ENCODE peak calls at places on chromosomes 1 and 21, in five cellular contexts. One of them, this sample, is unnamed.

GRCh38 chr1:68174173-68175113 is 57.9 kb downstream of the WLS start:
- DNase-seq in NCI-H526 treated with DMSO at 0.1 percent for 48 hours: no peak
- DNase-seq in brain microvascular endothelial cell: peak; percentile 97
- DNase-seq in GM10248: no peak
- DNase-seq in progenitor cell of endocrine pancreas: no peak
- DNase-seq in this sample: peak; percentile 90

GRCh38 chr1:236904874-236905741 is 99.1 kb downstream of the MT1HL1 start:
- DNase-seq in NCI-H526 treated with DMSO at 0.1 percent for 48 hours: no peak
- DNase-seq in GM10248: no peak
- DNase-seq in progenitor cell of endocrine pancreas: no peak
- DNase-seq in brain microvascular endothelial cell: peak; percentile 79
- DNase-seq in this sample: peak; percentile 93

GRCh38 chr21:43772368-43772870 is 3.7 kb downstream of the CSTB start:
- DNase-seq in brain microvascular endothelial cell: no peak
- DNase-seq in progenitor cell of endocrine pancreas: no peak
- DNase-seq in GM10248: no peak
- DNase-seq in NCI-H526 treated with DMSO at 0.1 percent for 48 hours: peak; percentile 44
- DNase-seq in this sample: peak; percentile 71

GRCh38 chr21:33025471-33026298 is at the start of gene OLIG2:
- DNase-seq in GM10248: peak; percentile 14
- DNase-seq in brain microvascular endothelial cell: no peak
- DNase-seq in progenitor cell of endocrine pancreas: peak; percentile 59
- DNase-seq in NCI-H526 treated with DMSO at 0.1 percent for 48 hours: peak; percentile 68
- DNase-seq in this sample: peak; percentile 85

GRCh38 chr1:20371411-20371810 is 80.7 kb downstream of the VWA5B1 start:
- DNase-seq in NCI-H526 treated with DMSO at 0.1 percent for 48 hours: no peak
- DNase-seq in progenitor cell of endocrine pancreas: peak; percentile 48
- DNase-seq in GM10248: no peak
- DNase-seq in brain microvascular endothelial cell: no peak
- DNase-seq in this sample: no peak

GRCh38 chr1:9413143-9413876 is 120.6 kb downstream of the SPSB1 start:
- DNase-seq in GM10248: peak; percentile 90
- DNase-seq in brain microvascular endothelial cell: peak; percentile 82
- DNase-seq in progenitor cell of endocrine pancreas: no peak
- DNase-seq in NCI-H526 treated with DMSO at 0.1 percent for 48 hours: no peak
- DNase-seq in this sample: peak; percentile 66

GRCh38 chr1:115536279-115536816 is 105.4 kb upstream of the VANGL1 start:
- DNase-seq in progenitor cell of endocrine pancreas: no peak
- DNase-seq in brain microvascular endothelial cell: no peak
- DNase-seq in GM10248: no peak
- DNase-seq in NCI-H526 treated with DMSO at 0.1 percent for 48 hours: no peak
- DNase-seq in this sample: no peak

GRCh38 chr1:38919075-38919474 is 22.6 kb downstream of the RHBDL2 start:
- DNase-seq in GM10248: no peak
- DNase-seq in progenitor cell of endocrine pancreas: no peak
- DNase-seq in brain microvascular endothelial cell: no peak
- DNase-seq in NCI-H526 treated with DMSO at 0.1 percent for 48 hours: no peak
- DNase-seq in this sample: no peak

GRCh38 chr21:19648376-19648775 is 1244.8 kb upstream of the TMPRSS15 start:
- DNase-seq in NCI-H526 treated with DMSO at 0.1 percent for 48 hours: no peak
- DNase-seq in progenitor cell of endocrine pancreas: no peak
- DNase-seq in GM10248: no peak
- DNase-seq in brain microvascular endothelial cell: no peak
- DNase-seq in this sample: no peak

GRCh38 chr1:211323156-211324063 is 3.2 kb upstream of the TRAF5 start:
- DNase-seq in brain microvascular endothelial cell: peak; percentile 78
- DNase-seq in NCI-H526 treated with DMSO at 0.1 percent for 48 hours: peak; percentile 48
- DNase-seq in GM10248: peak; percentile 67
- DNase-seq in progenitor cell of endocrine pancreas: no peak
- DNase-seq in this sample: peak; percentile 70

GRCh38 chr1:84103197-84103992 is 40.7 kb upstream of the PRKACB start:
- DNase-seq in NCI-H526 treated with DMSO at 0.1 percent for 48 hours: no peak
- DNase-seq in brain microvascular endothelial cell: peak; percentile 90
- DNase-seq in GM10248: no peak
- DNase-seq in progenitor cell of endocrine pancreas: no peak
- DNase-seq in this sample: peak; percentile 84

GRCh38 chr1:1779691-1780597 is 1.7 kb upstream of the NADK start:
- DNase-seq in GM10248: peak; percentile 82
- DNase-seq in NCI-H526 treated with DMSO at 0.1 percent for 48 hours: no peak
- DNase-seq in brain microvascular endothelial cell: no peak
- DNase-seq in progenitor cell of endocrine pancreas: no peak
- DNase-seq in this sample: peak; percentile 42

GRCh38 chr1:189616893-189617292 is 860.8 kb downstream of the BRINP3 start:
- DNase-seq in GM10248: no peak
- DNase-seq in progenitor cell of endocrine pancreas: no peak
- DNase-seq in brain microvascular endothelial cell: peak; percentile 8
- DNase-seq in NCI-H526 treated with DMSO at 0.1 percent for 48 hours: no peak
- DNase-seq in this sample: peak; percentile 84

GRCh38 chr1:160720366-160720765 is 8.7 kb upstream of the CD48 start:
- DNase-seq in brain microvascular endothelial cell: no peak
- DNase-seq in GM10248: no peak
- DNase-seq in progenitor cell of endocrine pancreas: no peak
- DNase-seq in NCI-H526 treated with DMSO at 0.1 percent for 48 hours: no peak
- DNase-seq in this sample: peak; percentile 36

GRCh38 chr1:54716299-54717047 is 812 bp downstream of the TTC4 start:
- DNase-seq in brain microvascular endothelial cell: peak; percentile 31
- DNase-seq in GM10248: no peak
- DNase-seq in progenitor cell of endocrine pancreas: no peak
- DNase-seq in NCI-H526 treated with DMSO at 0.1 percent for 48 hours: peak; percentile 1
- DNase-seq in this sample: peak; percentile 44

GRCh38 chr1:22347854-22348760 is 103.5 kb upstream of the ZBTB40 start:
- DNase-seq in progenitor cell of endocrine pancreas: no peak
- DNase-seq in brain microvascular endothelial cell: no peak
- DNase-seq in NCI-H526 treated with DMSO at 0.1 percent for 48 hours: no peak
- DNase-seq in GM10248: no peak
- DNase-seq in this sample: no peak

GRCh38 chr1:154440031-154440430 is 34.9 kb downstream of the IL6R start:
- DNase-seq in brain microvascular endothelial cell: no peak
- DNase-seq in progenitor cell of endocrine pancreas: no peak
- DNase-seq in NCI-H526 treated with DMSO at 0.1 percent for 48 hours: no peak
- DNase-seq in GM10248: no peak
- DNase-seq in this sample: no peak

GRCh38 chr1:223329664-223330420 is 34.1 kb downstream of the SUSD4 start:
- DNase-seq in NCI-H526 treated with DMSO at 0.1 percent for 48 hours: no peak
- DNase-seq in GM10248: no peak
- DNase-seq in progenitor cell of endocrine pancreas: no peak
- DNase-seq in brain microvascular endothelial cell: no peak
- DNase-seq in this sample: no peak

GRCh38 chr1:96808186-96808585 is 86.6 kb downstream of the PTBP2 start:
- DNase-seq in progenitor cell of endocrine pancreas: no peak
- DNase-seq in NCI-H526 treated with DMSO at 0.1 percent for 48 hours: no peak
- DNase-seq in brain microvascular endothelial cell: no peak
- DNase-seq in GM10248: no peak
- DNase-seq in this sample: no peak

GRCh38 chr1:161359316-161359715 is 8.4 kb downstream of the CFAP126 start:
- DNase-seq in NCI-H526 treated with DMSO at 0.1 percent for 48 hours: no peak
- DNase-seq in GM10248: no peak
- DNase-seq in progenitor cell of endocrine pancreas: no peak
- DNase-seq in brain microvascular endothelial cell: no peak
- DNase-seq in this sample: no peak

GRCh38 chr1:214432247-214432646 is 119.2 kb downstream of the PTPN14 start:
- DNase-seq in brain microvascular endothelial cell: no peak
- DNase-seq in NCI-H526 treated with DMSO at 0.1 percent for 48 hours: no peak
- DNase-seq in progenitor cell of endocrine pancreas: no peak
- DNase-seq in GM10248: no peak
- DNase-seq in this sample: no peak

GRCh38 chr1:94707321-94708298 is 112.5 kb upstream of the SLC44A3 start:
- DNase-seq in progenitor cell of endocrine pancreas: no peak
- DNase-seq in NCI-H526 treated with DMSO at 0.1 percent for 48 hours: no peak
- DNase-seq in brain microvascular endothelial cell: no peak
- DNase-seq in GM10248: no peak
- DNase-seq in this sample: no peak

GRCh38 chr21:36337099-36337509 is 17.1 kb downstream of the MORC3 start:
- DNase-seq in NCI-H526 treated with DMSO at 0.1 percent for 48 hours: no peak
- DNase-seq in progenitor cell of endocrine pancreas: no peak
- DNase-seq in GM10248: no peak
- DNase-seq in brain microvascular endothelial cell: peak; percentile 50
- DNase-seq in this sample: peak; percentile 85

GRCh38 chr1:227318003-227318851 is at the start of gene CDC42BPA:
- DNase-seq in NCI-H526 treated with DMSO at 0.1 percent for 48 hours: peak; percentile 50
- DNase-seq in GM10248: peak; percentile 51
- DNase-seq in progenitor cell of endocrine pancreas: peak; percentile 71
- DNase-seq in brain microvascular endothelial cell: peak; percentile 85
- DNase-seq in this sample: peak; percentile 84

GRCh38 chr1:20792177-20792576 is 5.1 kb upstream of the HP1BP3 start:
- DNase-seq in GM10248: no peak
- DNase-seq in NCI-H526 treated with DMSO at 0.1 percent for 48 hours: no peak
- DNase-seq in progenitor cell of endocrine pancreas: no peak
- DNase-seq in brain microvascular endothelial cell: peak; percentile 43
- DNase-seq in this sample: peak; percentile 31

GRCh38 chr1:15810073-15810472 is 2.6 kb upstream of the UQCRHL start:
- DNase-seq in progenitor cell of endocrine pancreas: no peak
- DNase-seq in NCI-H526 treated with DMSO at 0.1 percent for 48 hours: no peak
- DNase-seq in GM10248: no peak
- DNase-seq in brain microvascular endothelial cell: no peak
- DNase-seq in this sample: no peak

GRCh38 chr21:15063821-15064575 is 802 bp downstream of the NRIP1 start:
- DNase-seq in NCI-H526 treated with DMSO at 0.1 percent for 48 hours: peak; percentile 59
- DNase-seq in brain microvascular endothelial cell: peak; percentile 5
- DNase-seq in progenitor cell of endocrine pancreas: peak; percentile 17
- DNase-seq in GM10248: no peak
- DNase-seq in this sample: peak; percentile 18

GRCh38 chr21:43318841-43319781 is 107.8 kb downstream of the SIK1 start:
- DNase-seq in progenitor cell of endocrine pancreas: no peak
- DNase-seq in GM10248: peak; percentile 46
- DNase-seq in brain microvascular endothelial cell: peak; percentile 80
- DNase-seq in NCI-H526 treated with DMSO at 0.1 percent for 48 hours: peak; percentile 77
- DNase-seq in this sample: peak; percentile 77

GRCh38 chr1:226584164-226584563 is 35.6 kb downstream of the STUM start:
- DNase-seq in NCI-H526 treated with DMSO at 0.1 percent for 48 hours: no peak
- DNase-seq in brain microvascular endothelial cell: no peak
- DNase-seq in progenitor cell of endocrine pancreas: no peak
- DNase-seq in GM10248: no peak
- DNase-seq in this sample: no peak

GRCh38 chr1:201511925-201512539 is 5.1 kb upstream of the CSRP1 start:
- DNase-seq in NCI-H526 treated with DMSO at 0.1 percent for 48 hours: no peak
- DNase-seq in progenitor cell of endocrine pancreas: no peak
- DNase-seq in GM10248: peak; percentile 65
- DNase-seq in brain microvascular endothelial cell: no peak
- DNase-seq in this sample: peak; percentile 60

GRCh38 chr21:28294046-28294445 is 698.6 kb downstream of the LTN1 start:
- DNase-seq in GM10248: no peak
- DNase-seq in brain microvascular endothelial cell: no peak
- DNase-seq in progenitor cell of endocrine pancreas: no peak
- DNase-seq in NCI-H526 treated with DMSO at 0.1 percent for 48 hours: no peak
- DNase-seq in this sample: peak; percentile 65

GRCh38 chr1:30748098-30748698 is 9.4 kb downstream of the LAPTM5 start:
- DNase-seq in NCI-H526 treated with DMSO at 0.1 percent for 48 hours: peak; percentile 90
- DNase-seq in GM10248: no peak
- DNase-seq in progenitor cell of endocrine pancreas: no peak
- DNase-seq in brain microvascular endothelial cell: no peak
- DNase-seq in this sample: no peak

This sample was measured in A172.